ENCODE peak calls at places on chromosome 15, in five cellular contexts. X is GM12891, C is K562, B is GM12878, S is H1. Q is an unnamed sample.
A peak's percentile ranks its signal among the peaks of the same experiment; 100 is the strongest.

GRCh38 chr15:22939652-22940061 is 40.5 kb downstream of the CYFIP1 start:
- DNase-seq in X (no peak), C (no peak), B (no peak), S (no peak), Q (no peak)

GRCh38 chr15:49046113-49046883 is at the start of gene SECISBP2L:
- DNase-seq in X (peak; percentile 82), C (peak; percentile 91), B (peak; percentile 89), S (peak; percentile 94), Q (peak; percentile 81)

GRCh38 chr15:26113296-26113695 is 250.2 kb upstream of the ATP10A start:
- DNase-seq in X (no peak), C (no peak), B (no peak), S (no peak), Q (no peak)

GRCh38 chr15:99423186-99424130 is 142.3 kb upstream of the MEF2A start:
- DNase-seq in X (no peak), C (no peak), B (no peak), S (no peak), Q (no peak)

GRCh38 chr15:49242820-49243219 is 72.8 kb downstream of the GALK2 start:
- DNase-seq in X (no peak), C (no peak), B (no peak), S (no peak), Q (no peak)

GRCh38 chr15:34049096-34049495 is 10.1 kb upstream of the AVEN start:
- DNase-seq in X (no peak), C (no peak), B (no peak), S (no peak), Q (no peak)

GRCh38 chr15:64197425-64197824 is 34.6 kb upstream of the PPIB start:
- DNase-seq in X (no peak), C (no peak), B (no peak), S (no peak), Q (no peak)

GRCh38 chr15:51752918-51753317 is 1.5 kb downstream of the TMOD2 start:
- DNase-seq in X (no peak), C (no peak), B (no peak), S (no peak), Q (no peak)

GRCh38 chr15:76866716-76867321 is 38.3 kb downstream of the SCAPER start:
- DNase-seq in X (no peak), C (no peak), B (no peak), S (no peak), Q (no peak)

GRCh38 chr15:42035362-42035761 is 14.5 kb upstream of the PLA2G4E start:
- DNase-seq in X (peak; percentile 33), C (no peak), B (peak; percentile 52), S (no peak), Q (peak; percentile 39)

GRCh38 chr15:26899658-26900057 is 32.8 kb downstream of the GABRA5 start:
- DNase-seq in X (no peak), C (no peak), B (no peak), S (no peak), Q (no peak)

GRCh38 chr15:42605281-42605744 is 29.9 kb downstream of the STARD9 start:
- DNase-seq in X (no peak), C (no peak), B (peak; percentile 59), S (no peak), Q (no peak)

GRCh38 chr15:99503411-99503810 is 62.4 kb upstream of the MEF2A start:
- DNase-seq in X (no peak), C (no peak), B (no peak), S (no peak), Q (no peak)

GRCh38 chr15:74548236-74548635 is 7.2 kb downstream of the ARID3B start:
- DNase-seq in X (no peak), C (no peak), B (no peak), S (no peak), Q (no peak)

GRCh38 chr15:60137711-60138396 is 133.7 kb downstream of the FOXB1 start:
- DNase-seq in X (no peak), C (no peak), B (no peak), S (no peak), Q (no peak)

GRCh38 chr15:101045835-101046691 is 126.9 kb downstream of the LRRK1 start:
- DNase-seq in X (no peak), C (no peak), B (no peak), S (peak; percentile 33), Q (no peak)

GRCh38 chr15:80367094-80367493 is 37.1 kb upstream of the ARNT2 start:
- DNase-seq in X (no peak), C (peak; percentile 30), B (no peak), S (peak; percentile 69), Q (no peak)

GRCh38 chr15:34890424-34890823 is 79.1 kb downstream of the AQR start:
- DNase-seq in X (no peak), C (no peak), B (no peak), S (no peak), Q (no peak)

GRCh38 chr15:75688278-75688557 is 24.4 kb downstream of the CSPG4 start:
- DNase-seq in X (no peak), C (no peak), B (no peak), S (no peak), Q (no peak)

GRCh38 chr15:74369756-74370155 is 2.3 kb upstream of the CYP11A1 start:
- DNase-seq in X (no peak), C (no peak), B (no peak), S (no peak), Q (no peak)

GRCh38 chr15:25464784-25465183 is 26.0 kb upstream of the UBE3A start:
- DNase-seq in X (no peak), C (no peak), B (no peak), S (no peak), Q (no peak)

GRCh38 chr15:26890451-26890850 is 23.6 kb downstream of the GABRA5 start:
- DNase-seq in X (no peak), C (no peak), B (no peak), S (no peak), Q (no peak)

GRCh38 chr15:73081321-73081958 is 29.2 kb downstream of the NEO1 start:
- DNase-seq in X (no peak), C (peak; percentile 10), B (no peak), S (no peak), Q (no peak)

GRCh38 chr15:41546846-41547786 is 3.1 kb upstream of the RPAP1 start:
- DNase-seq in X (no peak), C (no peak), B (no peak), S (no peak), Q (no peak)

GRCh38 chr15:37789881-37790280 is 144.6 kb upstream of the TMCO5A start:
- DNase-seq in X (no peak), C (no peak), B (no peak), S (no peak), Q (no peak)

GRCh38 chr15:42413914-42414313 is 54.6 kb downstream of the CAPN3 start:
- DNase-seq in X (no peak), C (no peak), B (no peak), S (no peak), Q (no peak)

GRCh38 chr15:60407406-60407805 is 9.6 kb upstream of the ANXA2 start:
- DNase-seq in X (no peak), C (no peak), B (no peak), S (no peak), Q (no peak)

GRCh38 chr15:94174399-94174802 is 57.0 kb upstream of the MCTP2 start:
- DNase-seq in X (no peak), C (no peak), B (peak; percentile 30), S (no peak), Q (no peak)

GRCh38 chr15:49423021-49423420 is at the start of gene FGF7:
- DNase-seq in X (no peak), C (no peak), B (no peak), S (no peak), Q (no peak)

GRCh38 chr15:56719774-56720555 is 13.3 kb downstream of the ZNF280D start:
- DNase-seq in X (no peak), C (no peak), B (no peak), S (no peak), Q (no peak)
- TF ChIP-seq TAF1 in X (no peak), C (no peak), B (no peak), S (no peak), Q (no peak)

GRCh38 chr15:31215490-31216209 is 111.0 kb upstream of the KLF13 start:
- DNase-seq in X (peak; percentile 90), C (peak; percentile 86), B (no peak), S (peak; percentile 91), Q (peak; percentile 90)

GRCh38 chr15:31216210-31216911 is 110.3 kb upstream of the KLF13 start:
- DNase-seq in X (peak; percentile 70), C (peak; percentile 43), B (no peak), S (peak; percentile 67), Q (peak; percentile 78)

GRCh38 chr15:31212956-31213694 is 111.6 kb upstream of the TRPM1 start:
- DNase-seq in X (no peak), C (no peak), B (no peak), S (no peak), Q (no peak)

GRCh38 chr15:31214158-31214863 is 112.3 kb upstream of the KLF13 start:
- DNase-seq in X (no peak), C (no peak), B (no peak), S (no peak), Q (no peak)

DNA sequence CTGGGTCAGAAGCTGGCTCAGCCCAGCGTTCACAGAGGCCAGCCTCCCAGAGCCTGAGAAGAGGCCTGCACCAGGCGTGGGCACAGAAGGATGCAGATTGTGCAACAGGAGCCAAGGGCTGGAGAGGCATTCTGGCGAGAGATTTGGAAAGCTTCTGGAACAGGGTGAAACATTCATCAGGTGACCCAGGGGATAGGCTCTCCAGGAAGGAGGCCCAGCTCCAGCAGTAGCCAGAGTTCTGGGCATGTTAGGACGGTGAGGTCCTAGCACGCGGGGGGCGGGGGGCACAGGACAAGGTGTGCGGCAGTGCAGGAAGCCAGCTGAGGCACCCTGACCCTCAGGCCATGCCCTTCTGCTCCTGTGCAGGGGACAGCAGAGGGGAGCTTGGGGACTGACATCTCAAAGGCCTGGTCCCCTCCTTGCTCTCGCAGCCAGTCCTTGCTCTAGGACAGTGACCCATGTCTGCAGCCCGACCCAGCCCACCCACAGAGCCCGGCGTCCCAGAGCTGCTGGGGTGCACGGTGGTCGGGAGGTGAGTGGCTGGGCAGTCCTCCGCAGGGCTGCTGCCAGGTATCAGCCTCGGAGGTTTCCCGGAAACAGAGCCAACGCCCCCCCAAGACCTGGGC is 111.7 kb upstream of the KLF13 start:
- DNase-seq in X (no peak), C (no peak), B (no peak), S (no peak), Q (no peak)
- TF ChIP-seq POLR2A in X (no peak), C (no peak), B (no peak), S (no peak), Q (no peak)

GRCh38 chr15:62901087-62901486 is 141.5 kb upstream of the TPM1 start:
- DNase-seq in X (no peak), C (no peak), B (no peak), S (no peak), Q (no peak)
- TF ChIP-seq POLR2AphosphoS5 in X (no peak), C (no peak), B (no peak), S (no peak), Q (no peak)

GRCh38 chr15:89129123-89129815 is 41.0 kb downstream of the ABHD2 start:
- DNase-seq in X (peak; percentile 30), C (peak; percentile 55), B (no peak), S (peak; percentile 80), Q (peak; percentile 32)
- TF ChIP-seq TAF1 in X (no peak), C (no peak), B (no peak), S (no peak), Q (no peak)

DNA sequence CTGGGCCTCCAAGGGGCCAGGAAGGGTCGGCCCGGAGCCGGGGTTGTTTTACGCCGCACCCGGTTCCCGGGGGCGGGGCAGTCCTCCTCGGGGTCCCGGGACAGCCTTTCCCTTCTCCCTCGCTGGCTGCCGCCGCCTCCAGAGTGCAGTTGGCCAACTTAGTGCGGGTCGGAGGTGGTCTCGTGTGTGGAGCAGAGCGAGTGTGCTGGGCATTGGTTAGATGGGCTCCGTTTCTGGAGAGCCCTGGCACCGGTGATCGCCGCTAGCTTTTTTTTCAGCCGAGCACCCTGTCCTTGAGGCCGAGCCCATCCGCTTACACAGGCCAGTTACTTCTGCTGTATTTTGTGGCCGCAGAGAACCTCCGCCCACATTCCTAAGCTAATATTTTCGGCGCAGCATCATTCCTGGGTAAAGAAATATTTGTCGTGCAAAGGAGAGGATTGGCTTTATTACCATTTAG is 583 bp downstream of the KIF23 start:
- DNase-seq in X (peak; percentile 30), C (peak; percentile 67), B (no peak), S (peak; percentile 79), Q (no peak)
- TF ChIP-seq POLR2A in X (no peak), C (no peak), B (no peak), S (no peak), Q (no peak)